ENCODE peak calls at places on chromosomes 1 and 21, in ten cellular contexts. H is iPS DF 6.9, E is fibroblast of lung, A is right cardiac atrium, G is heart left ventricle, N is OCI-LY7, B is upper lobe of right lung, U is HCT116, X is tibial artery, L is SJSA1. V is an unnamed sample. For H3K9me3, the result is how much of the 10 kb centered on the place peaks cover.

GRCh38 chr1:173202430-173203145 is 4.5 kb downstream of the TNFSF4 start:
- DNase-seq in U (peak), X (no peak), A (no peak), E (peak), N (peak), B (no peak), G (no peak), H (peak), L (peak), V (no peak)

GRCh38 chr1:9319789-9320519 is 27.3 kb downstream of the SPSB1 start:
- DNase-seq in U (no peak), N (peak), A (no peak), H (no peak), G (no peak), L (no peak), B (no peak), X (no peak), E (no peak), V (no peak)

GRCh38 chr1:29272171-29272907 is 36.0 kb downstream of the PTPRU start:
- DNase-seq in U (no peak), G (no peak), E (no peak), X (no peak), L (no peak), A (no peak), H (no peak), B (no peak), N (no peak), V (no peak)

GRCh38 chr1:30512253-30512921 is 211.0 kb downstream of the MATN1 start:
- DNase-seq in N (no peak), H (no peak), E (peak), A (no peak), U (no peak), L (peak), B (no peak), X (no peak), G (no peak), V (no peak)

GRCh38 chr1:168304865-168305264 is 24.2 kb downstream of the TBX19 start:
- DNase-seq in A (no peak), U (no peak), H (no peak), X (no peak), E (no peak), L (no peak), N (no peak), B (no peak), G (no peak), V (no peak)

GRCh38 chr1:47378147-47378546 is 37.9 kb upstream of the FOXE3 start:
- DNase-seq in E (peak), A (no peak), L (no peak), H (no peak), X (no peak), U (no peak), N (no peak), B (no peak), G (no peak), V (no peak)

GRCh38 chr1:231091853-231092301 is 51.8 kb upstream of the FAM89A start:
- DNase-seq in H (peak), X (no peak), E (no peak), L (peak), U (peak), G (no peak), N (peak), A (peak), B (peak), V (no peak)

GRCh38 chr1:51237714-51238403 is 1.8 kb downstream of the RNF11 start:
- DNase-seq in B (no peak), A (no peak), L (peak), N (no peak), U (no peak), G (no peak), H (no peak), X (no peak), E (peak), V (no peak)

GRCh38 chr1:1680912-1681273 is 11.7 kb downstream of the SLC35E2B start:
- DNase-seq in X (no peak), U (no peak), L (no peak), N (no peak), E (no peak), A (no peak), G (no peak), H (no peak), B (no peak), V (no peak)

GRCh38 chr1:5720484-5720883 is 271.7 kb downstream of the NPHP4 start:
- DNase-seq in E (no peak), H (no peak), A (no peak), U (no peak), X (no peak), B (no peak), L (no peak), G (no peak), N (no peak), V (no peak)

GRCh38 chr1:231929311-231929710 is 302.7 kb downstream of the DISC1 start:
- DNase-seq in G (peak), H (no peak), A (no peak), X (no peak), E (peak), L (peak), N (no peak), B (no peak), U (no peak), V (no peak)

GRCh38 chr1:177236967-177237366 is 66.2 kb downstream of the BRINP2 start:
- DNase-seq in A (no peak), B (no peak), H (no peak), G (no peak), N (no peak), X (no peak), U (no peak), L (no peak), E (no peak), V (no peak)

GRCh38 chr1:215004121-215004837 is 78.3 kb upstream of the KCNK2 start:
- DNase-seq in X (no peak), E (no peak), N (no peak), B (no peak), G (no peak), H (no peak), A (no peak), L (no peak), U (no peak), V (no peak)

GRCh38 chr21:37300114-37300746 is 33.1 kb upstream of the VPS26C start:
- DNase-seq in H (no peak), E (no peak), X (no peak), A (no peak), B (no peak), G (no peak), L (no peak), U (no peak), N (no peak), V (no peak)

GRCh38 chr1:77031101-77031662 is 163.9 kb downstream of the ST6GALNAC5 start:
- DNase-seq in X (no peak), A (no peak), E (peak), U (no peak), B (no peak), L (peak), H (no peak), N (no peak), G (no peak), V (no peak)

GRCh38 chr1:244974550-244974949 is 110.2 kb upstream of the HNRNPU start:
- DNase-seq in G (no peak), L (no peak), H (no peak), N (no peak), U (no peak), E (no peak), A (no peak), B (no peak), X (no peak), V (no peak)

GRCh38 chr1:73611681-73612080 is 586.3 kb downstream of the LRRIQ3 start:
- DNase-seq in G (no peak), A (no peak), U (no peak), L (no peak), X (no peak), H (no peak), B (no peak), E (peak), N (no peak), V (no peak)

GRCh38 chr1:73617145-73617544 is 580.8 kb downstream of the LRRIQ3 start:
- DNase-seq in G (no peak), H (no peak), A (no peak), L (no peak), E (no peak), U (no peak), N (no peak), X (no peak), B (no peak), V (no peak)
- H3K9me3 ChIP-seq in G (under half), H (under half), A (under half), L (under half), E (under half), U (under half), N (under half), X (under half), B (under half), V (under half)

GRCh38 chr1:248421384-248421783 is 18.5 kb downstream of the OR2T1 start:
- DNase-seq in N (peak), A (no peak), X (no peak), E (peak), G (no peak), H (no peak), U (no peak), B (no peak), L (peak), V (no peak)

GRCh38 chr1:248416226-248416625 is 13.4 kb downstream of the OR2T1 start:
- DNase-seq in B (no peak), X (no peak), A (no peak), H (no peak), G (no peak), L (no peak), U (no peak), E (no peak), N (no peak), V (no peak)

GRCh38 chr1:248417854-248418253 is 15.0 kb downstream of the OR2T1 start:
- DNase-seq in X (no peak), H (no peak), L (no peak), E (no peak), B (no peak), U (no peak), N (no peak), G (no peak), A (no peak), V (no peak)
- H3K9me3 ChIP-seq in X (under half), H (under half), L (under half), E (under half), B (under half), U (under half), N (under half), G (under half), A (under half), V (under half)

GRCh38 chr1:35530946-35531345 is 26.3 kb downstream of the KIAA0319L start:
- DNase-seq in B (no peak), E (no peak), G (peak), U (no peak), N (no peak), A (no peak), L (no peak), X (no peak), H (no peak), V (no peak)
- H3K9me3 ChIP-seq in B (under half), E (under half), G (under half), U (under half), N (under half), A (under half), L (under half), X (under half), H (under half), V (under half)

DNA sequence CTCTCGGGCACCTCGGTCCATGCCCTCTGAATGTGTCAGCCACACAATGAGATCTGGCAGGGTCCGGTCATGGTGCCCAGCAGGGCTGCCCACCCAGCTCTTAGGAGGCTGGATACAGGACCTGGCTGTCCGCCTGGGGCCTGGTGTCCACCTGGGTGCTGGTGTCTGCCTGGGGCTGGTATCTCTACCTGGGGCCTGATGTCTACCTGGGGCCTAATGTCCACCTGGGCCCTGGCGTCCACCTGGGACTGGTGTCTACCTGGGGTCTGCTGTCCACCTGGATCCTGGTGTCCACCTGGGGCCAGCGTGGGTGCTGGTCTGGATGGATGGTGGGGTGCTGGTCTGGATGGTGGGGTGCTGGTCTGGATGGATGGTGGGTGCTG is 45.1 kb upstream of the ACTRT2 start:
- DNase-seq in A (no peak), N (no peak), U (no peak), L (no peak), X (no peak), G (no peak), B (peak), E (no peak), H (no peak), V (no peak)
- H3K9me3 ChIP-seq in A (under half), N (under half), U (under half), L (under half), X (under half), G (under half), B (under half), E (under half), H (under half), V (under half)

DNA sequence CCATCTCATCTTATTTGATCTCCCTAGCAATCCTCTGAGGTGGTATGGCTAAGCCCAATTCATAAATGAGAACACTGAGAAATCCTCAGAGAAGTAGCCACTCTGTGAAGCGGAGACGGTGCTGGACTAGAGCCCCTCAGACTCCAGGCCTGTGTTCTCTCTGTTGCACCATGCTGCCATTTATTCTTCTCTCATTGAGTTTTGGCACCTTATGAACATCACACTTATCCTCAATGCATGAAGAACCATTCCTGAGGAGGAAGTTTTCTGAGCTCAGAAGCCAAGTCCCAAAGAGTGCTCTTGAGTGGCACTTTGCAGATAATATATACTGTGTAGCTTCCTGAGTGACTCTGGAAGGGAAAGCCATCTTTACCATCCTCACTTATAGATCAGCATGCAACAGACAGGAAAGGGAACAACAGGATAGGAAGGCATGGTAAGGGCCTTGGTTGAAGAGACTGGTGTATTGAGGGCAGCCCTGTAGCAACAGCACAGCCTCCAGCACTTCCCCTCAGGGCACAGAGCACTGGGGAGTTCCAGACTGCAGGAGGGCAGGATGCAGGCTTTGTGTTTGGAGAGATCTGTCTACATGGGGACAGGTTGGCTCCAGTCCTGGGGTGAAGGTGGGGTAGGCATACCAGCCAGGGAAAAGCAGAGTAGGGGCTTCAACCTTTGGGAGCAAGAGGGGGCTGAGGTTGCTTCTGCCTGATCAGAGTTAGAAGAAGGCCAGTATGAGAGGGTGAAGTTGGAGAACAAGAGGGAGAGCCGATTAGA is 1.6 kb upstream of the CRNN start:
- DNase-seq in A (no peak), U (no peak), N (no peak), E (no peak), B (no peak), G (no peak), X (no peak), H (no peak), L (no peak), V (no peak)
- H3K9me3 ChIP-seq in A (under half), U (under half), N (under half), E (under half), B (under half), G (under half), X (under half), H (under half), L (under half), V (under half)

GRCh38 chr21:34011660-34012059 is 61.7 kb upstream of the MRPS6 start:
- DNase-seq in H (no peak), E (peak), G (no peak), N (no peak), U (no peak), A (no peak), X (no peak), B (no peak), L (peak), V (no peak)

GRCh38 chr21:34009193-34009592 is 64.2 kb upstream of the MRPS6 start:
- DNase-seq in B (no peak), A (no peak), G (no peak), L (no peak), H (no peak), X (no peak), U (no peak), E (no peak), N (no peak), V (no peak)

GRCh38 chr21:34017127-34017961 is 56.0 kb upstream of the MRPS6 start:
- DNase-seq in L (no peak), X (no peak), E (peak), G (no peak), H (no peak), U (no peak), A (no peak), N (peak), B (no peak), V (no peak)

GRCh38 chr21:34008618-34009017 is 64.8 kb upstream of the MRPS6 start:
- DNase-seq in U (no peak), G (no peak), L (no peak), X (no peak), E (peak), B (no peak), H (no peak), A (no peak), N (no peak), V (no peak)

GRCh38 chr21:34012640-34013039 is 60.7 kb upstream of the MRPS6 start:
- DNase-seq in E (no peak), N (no peak), L (no peak), A (no peak), U (no peak), G (no peak), B (no peak), H (no peak), X (no peak), V (no peak)
- H3K9me3 ChIP-seq in E (under half), N (under half), L (under half), A (under half), U (under half), G (half or more), B (under half), H (under half), X (under half), V (under half)

DNA sequence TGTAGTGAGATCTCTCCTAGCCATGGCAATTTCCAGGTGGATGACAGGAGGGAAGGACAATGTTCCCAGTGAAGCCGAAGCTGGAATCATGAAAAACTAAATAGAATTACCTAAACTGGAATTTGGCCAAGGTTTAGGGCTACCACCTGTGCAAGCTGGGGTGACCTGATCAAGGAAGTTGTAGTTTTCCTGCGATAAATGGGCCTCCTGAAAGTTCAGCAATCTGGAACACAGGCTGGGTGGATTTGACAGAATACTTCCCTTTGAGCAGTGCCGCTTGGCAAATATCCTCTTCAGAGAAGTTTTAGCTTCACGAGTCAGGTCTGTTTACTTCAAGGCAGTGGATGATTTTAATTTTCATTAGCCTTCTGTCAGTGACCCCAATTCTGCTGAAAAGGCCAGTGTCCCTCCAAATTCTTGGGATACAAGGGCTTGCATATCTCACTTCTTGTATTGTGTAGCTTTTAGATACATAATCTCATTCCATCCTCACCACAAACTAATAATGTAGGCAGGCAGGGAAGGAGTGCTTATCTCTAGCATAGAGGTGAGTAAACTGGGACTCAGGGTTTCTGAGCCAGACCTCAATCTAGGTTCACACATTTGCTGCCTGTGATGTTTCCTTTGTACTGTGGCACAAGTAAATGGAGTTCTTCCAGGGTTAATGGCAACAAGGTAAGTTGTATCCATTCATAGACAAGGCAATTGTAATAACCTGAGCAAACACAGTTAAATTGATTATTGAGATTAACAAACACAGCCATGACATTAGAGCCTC is 349.4 kb downstream of the NUF2 start:
- DNase-seq in B (no peak), H (no peak), N (no peak), X (no peak), G (no peak), L (no peak), A (no peak), U (no peak), E (peak), V (no peak)
- H3K9me3 ChIP-seq in B (under half), H (under half), N (under half), X (under half), G (under half), L (under half), A (under half), U (under half), E (under half), V (under half)